ENCODE peak calls at places on chromosomes 13 and 19, in seven cellular contexts. One of them, this sample, is unnamed.

GRCh38 chr13:111114362-111115050 is 604 bp upstream of the ARHGEF7 start:
- DNase-seq in stimulated activated CD4-positive, alpha-beta T cell treated with anti-CD3 and anti-CD28 coated beads, Interleukin-15, amount 100 ng/mL, for 24 hours: peak
- DNase-seq in amniotic epithelial cell: peak
- DNase-seq in astrocyte of the hippocampus: peak
- DNase-seq in GOT3: no peak
- DNase-seq in NCI-H345: peak
- DNase-seq in T-helper 17 cell: no peak
- DNase-seq in this sample: no peak

GRCh38 chr19:46714523-46715106 is 2.3 kb downstream of the PRKD2 start:
- DNase-seq in stimulated activated CD4-positive, alpha-beta T cell treated with anti-CD3 and anti-CD28 coated beads, Interleukin-15, amount 100 ng/mL, for 24 hours: peak
- DNase-seq in amniotic epithelial cell: no peak
- DNase-seq in astrocyte of the hippocampus: no peak
- DNase-seq in GOT3: no peak
- DNase-seq in NCI-H345: no peak
- DNase-seq in T-helper 17 cell: peak
- DNase-seq in this sample: no peak

GRCh38 chr19:14843169-14843568 is 5.6 kb downstream of the OR7A10 start:
- DNase-seq in stimulated activated CD4-positive, alpha-beta T cell treated with anti-CD3 and anti-CD28 coated beads, Interleukin-15, amount 100 ng/mL, for 24 hours: no peak
- DNase-seq in amniotic epithelial cell: no peak
- DNase-seq in astrocyte of the hippocampus: no peak
- DNase-seq in GOT3: no peak
- DNase-seq in NCI-H345: no peak
- DNase-seq in T-helper 17 cell: no peak
- DNase-seq in this sample: no peak

GRCh38 chr19:33064778-33065550 is at the start of gene RHPN2:
- DNase-seq in stimulated activated CD4-positive, alpha-beta T cell treated with anti-CD3 and anti-CD28 coated beads, Interleukin-15, amount 100 ng/mL, for 24 hours: peak
- DNase-seq in amniotic epithelial cell: peak
- DNase-seq in astrocyte of the hippocampus: peak
- DNase-seq in GOT3: peak
- DNase-seq in NCI-H345: peak
- DNase-seq in T-helper 17 cell: no peak
- DNase-seq in this sample: no peak

GRCh38 chr13:28613562-28613961 is 45.4 kb upstream of the POMP start:
- DNase-seq in stimulated activated CD4-positive, alpha-beta T cell treated with anti-CD3 and anti-CD28 coated beads, Interleukin-15, amount 100 ng/mL, for 24 hours: no peak
- DNase-seq in amniotic epithelial cell: no peak
- DNase-seq in astrocyte of the hippocampus: no peak
- DNase-seq in GOT3: no peak
- DNase-seq in NCI-H345: no peak
- DNase-seq in T-helper 17 cell: no peak
- DNase-seq in this sample: no peak

GRCh38 chr19:33872445-33873320 is 76.0 kb downstream of the KCTD15 start:
- DNase-seq in stimulated activated CD4-positive, alpha-beta T cell treated with anti-CD3 and anti-CD28 coated beads, Interleukin-15, amount 100 ng/mL, for 24 hours: no peak
- DNase-seq in amniotic epithelial cell: no peak
- DNase-seq in astrocyte of the hippocampus: no peak
- DNase-seq in GOT3: no peak
- DNase-seq in NCI-H345: no peak
- DNase-seq in T-helper 17 cell: no peak
- DNase-seq in this sample: no peak

GRCh38 chr13:48551329-48551728 is 18.4 kb upstream of the RCBTB2 start:
- DNase-seq in stimulated activated CD4-positive, alpha-beta T cell treated with anti-CD3 and anti-CD28 coated beads, Interleukin-15, amount 100 ng/mL, for 24 hours: no peak
- DNase-seq in amniotic epithelial cell: peak
- DNase-seq in astrocyte of the hippocampus: no peak
- DNase-seq in GOT3: no peak
- DNase-seq in NCI-H345: no peak
- DNase-seq in T-helper 17 cell: no peak
- DNase-seq in this sample: no peak

GRCh38 chr19:37313335-37313627 is 57.6 kb upstream of the ZNF527 start:
- DNase-seq in stimulated activated CD4-positive, alpha-beta T cell treated with anti-CD3 and anti-CD28 coated beads, Interleukin-15, amount 100 ng/mL, for 24 hours: no peak
- DNase-seq in amniotic epithelial cell: no peak
- DNase-seq in astrocyte of the hippocampus: no peak
- DNase-seq in GOT3: no peak
- DNase-seq in NCI-H345: no peak
- DNase-seq in T-helper 17 cell: no peak
- DNase-seq in this sample: no peak

GRCh38 chr19:7224205-7224833 is 69.9 kb downstream of the INSR start:
- DNase-seq in stimulated activated CD4-positive, alpha-beta T cell treated with anti-CD3 and anti-CD28 coated beads, Interleukin-15, amount 100 ng/mL, for 24 hours: no peak
- DNase-seq in amniotic epithelial cell: no peak
- DNase-seq in astrocyte of the hippocampus: peak
- DNase-seq in GOT3: no peak
- DNase-seq in NCI-H345: peak
- DNase-seq in T-helper 17 cell: no peak
- DNase-seq in this sample: no peak

GRCh38 chr19:52028780-52029123 is 573 bp upstream of the ZNF614 start:
- DNase-seq in stimulated activated CD4-positive, alpha-beta T cell treated with anti-CD3 and anti-CD28 coated beads, Interleukin-15, amount 100 ng/mL, for 24 hours: no peak
- DNase-seq in amniotic epithelial cell: no peak
- DNase-seq in astrocyte of the hippocampus: no peak
- DNase-seq in GOT3: no peak
- DNase-seq in NCI-H345: no peak
- DNase-seq in T-helper 17 cell: no peak
- DNase-seq in this sample: no peak

GRCh38 chr13:97347255-97347653 is 86.7 kb upstream of the RAP2A start:
- DNase-seq in stimulated activated CD4-positive, alpha-beta T cell treated with anti-CD3 and anti-CD28 coated beads, Interleukin-15, amount 100 ng/mL, for 24 hours: no peak
- DNase-seq in amniotic epithelial cell: no peak
- DNase-seq in astrocyte of the hippocampus: no peak
- DNase-seq in GOT3: no peak
- DNase-seq in NCI-H345: no peak
- DNase-seq in T-helper 17 cell: no peak
- DNase-seq in this sample: no peak

GRCh38 chr13:100797921-100798320 is 123.3 kb upstream of the TMTC4 start:
- DNase-seq in stimulated activated CD4-positive, alpha-beta T cell treated with anti-CD3 and anti-CD28 coated beads, Interleukin-15, amount 100 ng/mL, for 24 hours: no peak
- DNase-seq in amniotic epithelial cell: peak
- DNase-seq in astrocyte of the hippocampus: no peak
- DNase-seq in GOT3: no peak
- DNase-seq in NCI-H345: no peak
- DNase-seq in T-helper 17 cell: no peak
- DNase-seq in this sample: no peak

GRCh38 chr13:87356314-87356713 is 314.9 kb upstream of the SLITRK5 start:
- DNase-seq in stimulated activated CD4-positive, alpha-beta T cell treated with anti-CD3 and anti-CD28 coated beads, Interleukin-15, amount 100 ng/mL, for 24 hours: no peak
- DNase-seq in amniotic epithelial cell: no peak
- DNase-seq in astrocyte of the hippocampus: no peak
- DNase-seq in GOT3: no peak
- DNase-seq in NCI-H345: no peak
- DNase-seq in T-helper 17 cell: no peak
- DNase-seq in this sample: peak

GRCh38 chr13:84230568-84230967 is 348.3 kb upstream of the SLITRK1 start:
- DNase-seq in stimulated activated CD4-positive, alpha-beta T cell treated with anti-CD3 and anti-CD28 coated beads, Interleukin-15, amount 100 ng/mL, for 24 hours: no peak
- DNase-seq in amniotic epithelial cell: no peak
- DNase-seq in astrocyte of the hippocampus: no peak
- DNase-seq in GOT3: no peak
- DNase-seq in NCI-H345: no peak
- DNase-seq in T-helper 17 cell: no peak
- DNase-seq in this sample: no peak

GRCh38 chr13:72648513-72649065 is 78.8 kb downstream of the MZT1 start:
- DNase-seq in stimulated activated CD4-positive, alpha-beta T cell treated with anti-CD3 and anti-CD28 coated beads, Interleukin-15, amount 100 ng/mL, for 24 hours: no peak
- DNase-seq in amniotic epithelial cell: peak
- DNase-seq in astrocyte of the hippocampus: peak
- DNase-seq in GOT3: no peak
- DNase-seq in NCI-H345: no peak
- DNase-seq in T-helper 17 cell: no peak
- DNase-seq in this sample: no peak

GRCh38 chr13:21147827-21148226 is 28.5 kb downstream of the SKA3 start:
- DNase-seq in stimulated activated CD4-positive, alpha-beta T cell treated with anti-CD3 and anti-CD28 coated beads, Interleukin-15, amount 100 ng/mL, for 24 hours: no peak
- DNase-seq in amniotic epithelial cell: no peak
- DNase-seq in astrocyte of the hippocampus: no peak
- DNase-seq in GOT3: no peak
- DNase-seq in NCI-H345: no peak
- DNase-seq in T-helper 17 cell: no peak
- DNase-seq in this sample: no peak